ENCODE peak calls at places on chromosomes 16 and 17, in four cellular contexts. R is cardiac muscle cell; Y is CD8-positive, alpha-beta T cell; T is left lung. Z is an unnamed sample.
A peak's percentile ranks its signal among the peaks of the same experiment; 100 is the strongest.

GRCh38 chr16:86037999-86038922 is 139.3 kb downstream of the IRF8 start:
- DNase-seq in R (no peak), Y (no peak), T (peak; percentile 31), Z (no peak)

GRCh38 chr17:72126575-72127486 is 6.0 kb downstream of the SOX9 start:
- DNase-seq in R (no peak), Y (no peak), T (no peak), Z (no peak)

GRCh38 chr16:83972256-83973008 is 4.4 kb downstream of the NECAB2 start:
- DNase-seq in R (no peak), Y (no peak), T (no peak), Z (no peak)

GRCh38 chr17:39132192-39132600 is 19.2 kb downstream of the PLXDC1 start:
- DNase-seq in R (no peak), Y (no peak), T (no peak), Z (no peak)

GRCh38 chr16:78950768-78951167 is 649.8 kb downstream of the MAF start:
- DNase-seq in R (no peak), Y (no peak), T (no peak), Z (no peak)

GRCh38 chr17:76261421-76262215 is 3.5 kb upstream of the UBALD2 start:
- DNase-seq in R (no peak), Y (no peak), T (peak; percentile 24), Z (no peak)

GRCh38 chr17:81057079-81057730 is 22.3 kb downstream of the BAIAP2 start:
- DNase-seq in R (peak; percentile 61), Y (no peak), T (peak; percentile 86), Z (no peak)

GRCh38 chr17:16243385-16243784 is 26.4 kb downstream of the PIGL start:
- DNase-seq in R (no peak), Y (no peak), T (no peak), Z (no peak)

GRCh38 chr17:50469005-50469605 is 425 bp upstream of the CHAD start:
- DNase-seq in R (no peak), Y (no peak), T (no peak), Z (no peak)

GRCh38 chr16:12006637-12007036 is 30.1 kb downstream of the SNX29 start:
- DNase-seq in R (no peak), Y (no peak), T (no peak), Z (no peak)

GRCh38 chr16:57639172-57639571 is 10.7 kb downstream of the ADGRG1 start:
- DNase-seq in R (peak; percentile 87), Y (peak; percentile 53), T (no peak), Z (no peak)

GRCh38 chr16:15835136-15835878 is 21.5 kb downstream of the MYH11 start:
- DNase-seq in R (peak; percentile 51), Y (no peak), T (no peak), Z (no peak)

GRCh38 chr17:66954632-66955031 is 9.9 kb upstream of the CACNG4 start:
- DNase-seq in R (no peak), Y (no peak), T (no peak), Z (no peak)

GRCh38 chr16:77816293-77816692 is 27.9 kb downstream of the VAT1L start:
- DNase-seq in R (no peak), Y (no peak), T (no peak), Z (no peak)

GRCh38 chr17:81020767-81021497 is 14.0 kb upstream of the BAIAP2 start:
- DNase-seq in R (no peak), Y (no peak), T (peak; percentile 71), Z (no peak)

GRCh38 chr17:74760404-74761105 is 12.1 kb downstream of the NHERF1 start:
- DNase-seq in R (peak; percentile 50), Y (no peak), T (no peak), Z (no peak)

GRCh38 chr17:56988901-56989572 is 11.1 kb downstream of the SCPEP1 start:
- DNase-seq in R (no peak), Y (no peak), T (no peak), Z (no peak)

GRCh38 chr17:2545393-2545792 is 33.7 kb upstream of the METTL16 start:
- DNase-seq in R (peak; percentile 93), Y (no peak), T (peak; percentile 84), Z (no peak)

GRCh38 chr16:50121721-50122445 is 31.2 kb upstream of the TENT4B start:
- DNase-seq in R (no peak), Y (peak; percentile 32), T (no peak), Z (peak; percentile 24)

GRCh38 chr16:27748868-27749546 is 199.1 kb downstream of the KATNIP start:
- DNase-seq in R (peak; percentile 71), Y (peak; percentile 16), T (peak; percentile 57), Z (peak; percentile 25)

GRCh38 chr16:28609631-28610594 is at the start of gene SULT1A1:
- DNase-seq in R (peak; percentile 21), Y (no peak), T (peak; percentile 85), Z (no peak)

GRCh38 chr17:8857919-8858318 is 9.6 kb downstream of the PIK3R6 start:
- DNase-seq in R (no peak), Y (no peak), T (no peak), Z (no peak)

GRCh38 chr17:72123496-72123963 is 2.7 kb downstream of the SOX9 start:
- DNase-seq in R (no peak), Y (no peak), T (no peak), Z (no peak)

GRCh38 chr17:51013322-51013721 is 107.3 kb downstream of the SPAG9 start:
- DNase-seq in R (no peak), Y (no peak), T (no peak), Z (no peak)

GRCh38 chr16:25258856-25259179 is 1.2 kb upstream of the ZKSCAN2 start:
- DNase-seq in R (no peak), Y (peak; percentile 12), T (no peak), Z (peak; percentile 6)

GRCh38 chr16:53089434-53090270 is 34.9 kb downstream of the CHD9 start:
- DNase-seq in R (no peak), Y (no peak), T (no peak), Z (no peak)

GRCh38 chr16:4214215-4214621 is 27.7 kb downstream of the SRL start:
- DNase-seq in R (no peak), Y (no peak), T (no peak), Z (no peak)

GRCh38 chr16:24499193-24499814 is 40.1 kb upstream of the RBBP6 start:
- DNase-seq in R (peak; percentile 65), Y (no peak), T (no peak), Z (no peak)

GRCh38 chr17:74960739-74961342 is 11.7 kb downstream of the HID1 start:
- DNase-seq in R (peak; percentile 73), Y (peak; percentile 36), T (peak; percentile 58), Z (no peak)

GRCh38 chr16:75058815-75059214 is 57.8 kb downstream of the LDHD start:
- DNase-seq in R (no peak), Y (no peak), T (no peak), Z (no peak)

GRCh38 chr17:33438136-33438535 is 145.0 kb upstream of the ASIC2 start:
- DNase-seq in R (no peak), Y (no peak), T (no peak), Z (no peak)

GRCh38 chr17:76734080-76734840 is 2.9 kb downstream of the SRSF2 start:
- DNase-seq in R (no peak), Y (no peak), T (no peak), Z (no peak)

GRCh38 chr17:19716108-19717030 is at the start of gene SLC47A2:
- DNase-seq in R (no peak), Y (no peak), T (no peak), Z (peak; percentile 30)
- TF ChIP-seq CTCF in R (no peak), Y (no peak), T (no peak), Z (no peak)

DNA sequence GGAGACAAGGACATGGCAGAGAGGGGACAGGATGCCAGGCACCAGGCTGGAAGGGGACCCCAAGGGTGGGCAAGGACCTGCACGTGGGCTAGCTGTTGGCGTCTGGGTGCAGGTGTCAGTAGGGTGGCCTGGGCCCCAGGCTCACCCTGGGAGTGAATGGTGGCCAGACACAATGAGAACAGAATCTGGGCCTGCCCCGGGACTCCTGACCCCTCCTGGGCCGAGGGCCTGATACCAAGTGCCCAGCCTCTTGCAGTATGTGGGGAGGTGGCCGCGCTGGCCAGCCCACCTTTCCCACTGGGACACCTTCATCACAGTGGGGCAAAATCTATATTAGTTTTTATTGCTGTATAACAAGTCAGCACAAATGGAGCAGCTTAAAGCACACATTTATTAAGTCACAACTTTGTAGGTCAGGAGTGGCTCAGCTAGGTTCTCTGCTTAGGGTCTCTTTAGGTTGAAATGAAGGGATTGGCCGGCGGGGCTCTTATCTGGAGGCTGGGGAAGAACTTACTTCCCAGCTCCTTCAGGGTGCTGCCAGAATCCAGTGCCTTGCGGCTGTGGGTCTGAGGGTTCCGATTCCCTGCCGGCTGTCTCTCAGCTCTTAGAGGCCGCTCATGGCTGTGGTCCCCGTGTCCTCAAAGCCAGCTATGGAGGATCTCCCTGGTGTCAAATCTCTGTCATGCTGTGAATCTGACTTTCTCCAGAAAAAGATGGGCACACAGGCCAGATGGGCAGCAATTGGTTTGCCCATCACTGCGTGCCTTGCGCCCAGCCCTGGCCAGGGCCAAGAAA is 3.6 kb downstream of the PRSS33 start:
- DNase-seq in R (no peak), Y (no peak), T (no peak), Z (no peak)
- H3K9me3 ChIP-seq in R (no peaks in the 10 kb centered on the region), Y (no peaks in the 10 kb centered on the region), T (no peaks in the 10 kb centered on the region), Z (no peaks in the 10 kb centered on the region)

GRCh38 chr17:36601303-36602029 is at the start of gene MRM1:
- DNase-seq in R (peak; percentile 94), Y (peak; percentile 93), T (peak; percentile 95), Z (peak; percentile 88)
- TF ChIP-seq CTCF in R (peak; percentile 24), Y (no peak), T (no peak), Z (no peak)

GRCh38 chr17:82949984-82950383 is 110.2 kb upstream of the ZNF750 start:
- DNase-seq in R (no peak), Y (no peak), T (no peak), Z (no peak)
- H3K9me3 ChIP-seq in R (no peaks in the 10 kb centered on the region), Y (peaks cover 4% of the 10 kb centered on the region), T (no peaks in the 10 kb centered on the region), Z (peaks cover 13% of the 10 kb centered on the region)

GRCh38 chr17:37614391-37614790 is 5.2 kb upstream of the SYNRG start:
- DNase-seq in R (no peak), Y (no peak), T (no peak), Z (no peak)

GRCh38 chr17:37609170-37610040 is at the start of gene SYNRG:
- DNase-seq in R (peak; percentile 97), Y (peak; percentile 96), T (peak; percentile 96), Z (peak; percentile 86)

GRCh38 chr17:37610971-37611370 is 1.8 kb upstream of the SYNRG start:
- DNase-seq in R (no peak), Y (no peak), T (no peak), Z (no peak)

DNA sequence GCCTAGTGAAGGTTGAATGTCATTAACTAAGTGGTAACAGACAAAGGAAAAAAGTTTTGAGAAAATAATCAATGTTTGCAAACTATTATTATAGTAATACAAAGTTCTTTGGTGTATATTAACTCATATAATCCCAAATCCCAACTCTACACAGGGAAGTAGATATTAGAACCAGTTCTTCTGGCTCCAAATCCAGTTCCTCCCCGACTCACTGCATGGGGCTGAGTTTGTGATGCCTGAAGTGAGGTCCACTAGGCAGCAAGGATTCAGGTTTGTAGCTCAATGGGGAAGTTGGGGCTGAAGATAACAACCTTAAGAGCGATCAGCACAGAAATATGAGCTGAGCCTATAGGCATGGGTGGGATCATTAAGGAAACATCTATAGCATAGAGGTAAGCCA is 5.6 kb upstream of the SYNRG start:
- DNase-seq in R (no peak), Y (no peak), T (no peak), Z (no peak)
- TF ChIP-seq CTCF in R (no peak), Y (no peak), T (no peak), Z (no peak)

GRCh38 chr17:22435231-22435974 is 743.1 kb downstream of the KCNJ18 start:
- DNase-seq in R (no peak), Y (no peak), T (no peak), Z (no peak)
- H3K9me3 ChIP-seq in R (no peaks in the 10 kb centered on the region), Y (no peaks in the 10 kb centered on the region), T (no peaks in the 10 kb centered on the region), Z (peaks cover 4% of the 10 kb centered on the region)